ENCODE peak calls at places on chromosome 19, in nine cellular contexts. G, N, C, X, T, F, A, H and E are unnamed samples. For H3K4me1, the result is how much of the 10 kb centered on the place peaks cover.

GRCh38 chr19:10290876-10291553 is 1.3 kb downstream of the ICAM5 start:
- DNase-seq in G (peak), N (no peak), C (no peak), X (peak), T (peak), F (peak), A (peak), H (peak), E (no peak)

GRCh38 chr19:51194527-51195315 is 30.2 kb upstream of the CD33 start:
- DNase-seq in G (no peak), N (no peak), C (no peak), X (no peak), T (no peak), F (no peak), A (no peak), H (no peak), E (no peak)

GRCh38 chr19:10724573-10725071 is 6.7 kb downstream of the DNM2 start:
- DNase-seq in G (no peak), N (no peak), C (no peak), X (no peak), T (no peak), F (no peak), A (no peak), H (no peak), E (no peak)

GRCh38 chr19:40190891-40191835 is at the start of gene MAP3K10:
- DNase-seq in G (peak), N (peak), C (peak), X (peak), T (peak), F (peak), A (peak), H (peak), E (peak)

GRCh38 chr19:35327642-35328041 is 1.3 kb upstream of the CD22 start:
- DNase-seq in G (peak), N (no peak), C (no peak), X (no peak), T (no peak), F (peak), A (no peak), H (no peak), E (no peak)

GRCh38 chr19:11737964-11738745 is 591 bp downstream of the ZNF823 start:
- DNase-seq in G (peak), N (peak), C (peak), X (peak), T (no peak), F (peak), A (peak), H (peak), E (peak)

GRCh38 chr19:7869910-7870511 is 4.2 kb downstream of the PRR36 start:
- DNase-seq in G (peak), N (peak), C (peak), X (peak), T (peak), F (peak), A (no peak), H (no peak), E (no peak)

GRCh38 chr19:29581398-29581797 is 24.7 kb upstream of the POP4 start:
- DNase-seq in G (no peak), N (no peak), C (no peak), X (no peak), T (no peak), F (peak), A (no peak), H (no peak), E (no peak)

GRCh38 chr19:38513762-38514167 is 80.3 kb downstream of the RYR1 start:
- DNase-seq in G (no peak), N (no peak), C (no peak), X (no peak), T (peak), F (no peak), A (no peak), H (no peak), E (no peak)

GRCh38 chr19:38739440-38740251 is 4.6 kb downstream of the CAPN12 start:
- DNase-seq in G (no peak), N (no peak), C (no peak), X (no peak), T (no peak), F (no peak), A (no peak), H (no peak), E (no peak)

GRCh38 chr19:41537789-41538188 is 38.2 kb upstream of the CEACAM21 start:
- DNase-seq in G (peak), N (no peak), C (no peak), X (peak), T (no peak), F (no peak), A (no peak), H (no peak), E (no peak)

GRCh38 chr19:15463865-15464371 is 426 bp downstream of the RASAL3 start:
- DNase-seq in G (no peak), N (no peak), C (no peak), X (no peak), T (peak), F (peak), A (no peak), H (no peak), E (no peak)

GRCh38 chr19:39970424-39970673 is 616 bp upstream of the PSMC4 start:
- DNase-seq in G (no peak), N (no peak), C (no peak), X (no peak), T (no peak), F (no peak), A (no peak), H (no peak), E (no peak)

GRCh38 chr19:38837656-38838121 is 6.1 kb upstream of the ECH1 start:
- DNase-seq in G (peak), N (no peak), C (no peak), X (peak), T (no peak), F (no peak), A (no peak), H (no peak), E (no peak)

GRCh38 chr19:7013678-7014077 is 7.6 kb downstream of the MBD3L2B start:
- DNase-seq in G (no peak), N (no peak), C (no peak), X (no peak), T (peak), F (no peak), A (no peak), H (no peak), E (peak)

GRCh38 chr19:41297628-41298326 is 12.2 kb upstream of the CCDC97 start:
- DNase-seq in G (no peak), N (no peak), C (no peak), X (no peak), T (peak), F (no peak), A (no peak), H (no peak), E (no peak)

GRCh38 chr19:51651216-51651846 is 4.7 kb upstream of the SIGLEC14 start:
- DNase-seq in G (no peak), N (no peak), C (no peak), X (no peak), T (no peak), F (no peak), A (no peak), H (peak), E (no peak)

GRCh38 chr19:18762125-18763023 is 28.7 kb downstream of the COMP start:
- DNase-seq in G (peak), N (peak), C (peak), X (no peak), T (no peak), F (no peak), A (peak), H (peak), E (no peak)

GRCh38 chr19:18765224-18765623 is 25.9 kb downstream of the COMP start:
- DNase-seq in G (no peak), N (no peak), C (no peak), X (no peak), T (no peak), F (no peak), A (no peak), H (no peak), E (no peak)

GRCh38 chr19:18761531-18762110 is 29.5 kb downstream of the COMP start:
- DNase-seq in G (no peak), N (no peak), C (no peak), X (no peak), T (no peak), F (no peak), A (no peak), H (no peak), E (no peak)

GRCh38 chr19:18763674-18764590 is 27.2 kb downstream of the COMP start:
- DNase-seq in G (no peak), N (no peak), C (no peak), X (peak), T (no peak), F (no peak), A (no peak), H (no peak), E (no peak)

DNA sequence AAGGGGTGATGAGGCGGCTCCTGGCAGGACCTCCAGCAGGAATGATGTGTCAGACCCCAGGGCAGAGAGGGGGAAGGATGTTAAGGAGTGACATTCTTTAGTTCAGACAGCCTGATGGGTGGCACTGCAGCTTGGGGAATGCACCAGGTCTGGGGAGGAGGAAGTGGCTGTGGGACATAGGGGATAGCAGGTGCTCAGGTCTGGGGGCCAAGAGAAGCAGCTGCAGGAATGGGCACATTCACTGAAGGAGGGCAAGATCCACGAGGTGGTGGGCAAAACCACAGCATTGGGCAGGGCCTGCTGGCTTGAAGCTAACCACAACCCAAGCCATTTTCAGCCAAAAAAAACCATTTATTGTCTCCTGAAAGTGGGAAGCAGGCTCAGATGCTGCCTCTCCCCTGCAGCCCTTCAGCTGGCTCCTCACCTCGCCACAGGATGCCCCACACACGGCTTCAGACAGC is 26.5 kb downstream of the COMP start:
- DNase-seq in G (no peak), N (no peak), C (no peak), X (no peak), T (no peak), F (no peak), A (no peak), H (no peak), E (no peak)
- H3K4me1 ChIP-seq in G (under half), N (under half), C (under half), X (under half), T (under half), F (under half), A (under half), H (under half), E (under half)

DNA sequence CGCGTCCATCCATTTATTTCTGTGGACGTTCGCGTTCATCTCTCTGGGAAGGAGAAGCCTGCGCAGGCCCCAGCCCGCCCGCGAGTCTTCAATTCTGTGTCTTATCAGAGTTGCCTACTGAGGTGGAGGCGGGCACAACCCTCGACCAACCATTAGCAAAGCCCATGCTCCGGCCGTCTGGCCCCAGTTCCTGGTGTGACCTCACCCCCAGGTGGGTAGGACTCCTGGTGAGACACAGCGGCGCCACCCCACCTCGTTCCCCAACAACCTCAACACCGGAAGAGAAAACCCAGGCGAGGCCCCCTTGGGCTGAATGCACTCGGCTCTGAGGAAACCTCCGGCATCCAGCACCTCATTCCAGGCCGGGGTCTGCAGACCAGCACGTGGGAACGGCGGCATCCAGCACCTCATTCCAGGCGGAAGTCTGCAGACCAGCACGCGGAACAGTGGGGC is 14.7 kb downstream of the ZNF787 start:
- DNase-seq in G (no peak), N (no peak), C (no peak), X (no peak), T (no peak), F (no peak), A (peak), H (no peak), E (no peak)
- H3K4me1 ChIP-seq in G (under half), N (under half), C (half or more), X (under half), T (under half), F (under half), A (half or more), H (half or more), E (under half)

GRCh38 chr19:14111486-14111885 is 6.1 kb downstream of the PRKACA start:
- DNase-seq in G (no peak), N (no peak), C (no peak), X (no peak), T (no peak), F (no peak), A (no peak), H (no peak), E (no peak)
- H3K4me1 ChIP-seq in G (under half), N (under half), C (under half), X (under half), T (under half), F (under half), A (half or more), H (half or more), E (under half)

GRCh38 chr19:3710265-3710812 is 2.2 kb downstream of the TJP3 start:
- DNase-seq in G (peak), N (no peak), C (peak), X (peak), T (no peak), F (peak), A (peak), H (peak), E (peak)
- H3K4me1 ChIP-seq in G (under half), N (under half), C (under half), X (under half), T (under half), F (under half), A (under half), H (under half), E (under half)

GRCh38 chr19:49570997-49571676 is 9.2 kb downstream of the NOSIP start:
- DNase-seq in G (peak), N (no peak), C (no peak), X (no peak), T (peak), F (peak), A (no peak), H (no peak), E (no peak)

GRCh38 chr19:49570138-49570856 is 10.1 kb downstream of the NOSIP start:
- DNase-seq in G (peak), N (peak), C (peak), X (peak), T (peak), F (peak), A (no peak), H (no peak), E (peak)

GRCh38 chr19:49573451-49573850 is 6.9 kb downstream of the NOSIP start:
- DNase-seq in G (no peak), N (no peak), C (no peak), X (peak), T (no peak), F (no peak), A (no peak), H (no peak), E (no peak)

GRCh38 chr19:49574206-49574755 is 6.1 kb downstream of the NOSIP start:
- DNase-seq in G (no peak), N (no peak), C (no peak), X (no peak), T (no peak), F (no peak), A (no peak), H (no peak), E (no peak)

GRCh38 chr19:49573009-49573408 is 7.3 kb downstream of the NOSIP start:
- DNase-seq in G (no peak), N (no peak), C (no peak), X (no peak), T (no peak), F (no peak), A (no peak), H (no peak), E (no peak)
- H3K4me1 ChIP-seq in G (under half), N (under half), C (under half), X (under half), T (under half), F (under half), A (under half), H (under half), E (under half)

GRCh38 chr19:3142938-3143337 is 7.1 kb downstream of the GNA15 start:
- DNase-seq in G (no peak), N (no peak), C (no peak), X (no peak), T (no peak), F (no peak), A (no peak), H (no peak), E (no peak)
- H3K4me1 ChIP-seq in G (under half), N (under half), C (under half), X (under half), T (under half), F (under half), A (under half), H (under half), E (under half)

GRCh38 chr19:13035820-13036365 is 40.6 kb downstream of the NFIX start:
- DNase-seq in G (no peak), N (no peak), C (no peak), X (no peak), T (no peak), F (no peak), A (no peak), H (no peak), E (no peak)

GRCh38 chr19:13033244-13033643 is 38.0 kb downstream of the NFIX start:
- DNase-seq in G (no peak), N (no peak), C (no peak), X (no peak), T (no peak), F (no peak), A (no peak), H (no peak), E (no peak)

GRCh38 chr19:13032837-13033236 is 37.6 kb downstream of the NFIX start:
- DNase-seq in G (no peak), N (no peak), C (no peak), X (no peak), T (no peak), F (no peak), A (no peak), H (no peak), E (no peak)

GRCh38 chr19:13033819-13034611 is 38.7 kb downstream of the NFIX start:
- DNase-seq in G (peak), N (peak), C (peak), X (peak), T (no peak), F (peak), A (peak), H (peak), E (peak)

DNA sequence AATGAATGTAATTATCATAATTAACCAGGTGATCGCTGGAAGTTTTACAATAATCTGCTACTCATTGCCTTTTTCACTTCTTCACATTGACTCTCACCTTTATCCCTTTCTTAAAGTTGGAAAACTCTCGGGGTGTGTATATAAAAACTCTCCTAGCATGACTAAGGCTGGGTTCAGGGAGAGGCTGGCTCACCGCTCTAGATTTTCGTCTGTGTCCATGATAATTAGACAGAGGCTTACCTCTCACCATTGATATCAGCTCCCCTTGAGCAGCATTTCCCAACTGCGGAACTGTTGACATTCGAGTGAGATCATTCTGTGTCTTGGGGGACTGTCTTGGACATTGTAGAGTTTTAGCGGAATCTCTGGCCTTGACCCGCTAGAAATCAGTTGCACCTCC is 39.4 kb downstream of the NFIX start:
- DNase-seq in G (no peak), N (no peak), C (no peak), X (no peak), T (no peak), F (no peak), A (no peak), H (no peak), E (no peak)
- H3K4me1 ChIP-seq in G (under half), N (under half), C (half or more), X (under half), T (under half), F (under half), A (half or more), H (half or more), E (under half)